ENCODE peak calls at places on chromosomes 11 and 22, in five cellular contexts. V, O, W, R and I are unnamed samples.

GRCh38 chr11:44973634-44974401 is 23.1 kb upstream of the TP53I11 start:
- DNase-seq in V (no peak), W (no peak), O (no peak), R (no peak), I (no peak)

GRCh38 chr11:117145393-117145761 is 1.3 kb downstream of the PAFAH1B2 start:
- DNase-seq in O (peak), W (no peak), R (peak), V (peak), I (peak)

GRCh38 chr11:8593935-8594909 is at the start of gene STK33:
- DNase-seq in W (peak), R (peak), O (no peak), V (peak), I (peak)

GRCh38 chr11:112024178-112024777 is 930 bp upstream of the DLAT start:
- DNase-seq in R (no peak), W (no peak), O (no peak), V (no peak), I (peak)

GRCh38 chr11:96215094-96215782 is 127.8 kb downstream of the MAML2 start:
- DNase-seq in V (peak), O (peak), R (peak), W (no peak), I (peak)

GRCh38 chr11:85759915-85760314 is 51.0 kb downstream of the SYTL2 start:
- DNase-seq in O (peak), V (no peak), R (peak), W (no peak), I (no peak)

GRCh38 chr22:47612136-47612910 is 849.9 kb downstream of the TBC1D22A start:
- DNase-seq in R (no peak), O (no peak), V (no peak), W (no peak), I (no peak)

GRCh38 chr22:23233746-23234408 is 53.6 kb downstream of the BCR start:
- DNase-seq in R (peak), W (no peak), O (peak), V (no peak), I (no peak)

GRCh38 chr11:8809185-8809584 is 101.8 kb upstream of the AKIP1 start:
- DNase-seq in W (no peak), R (no peak), O (no peak), V (no peak), I (no peak)

GRCh38 chr22:28450109-28450508 is 229.5 kb downstream of the TTC28 start:
- DNase-seq in W (no peak), O (no peak), R (no peak), V (no peak), I (no peak)

GRCh38 chr22:41920271-41920976 is 5.5 kb upstream of the SHISA8 start:
- DNase-seq in R (no peak), O (no peak), W (no peak), V (peak), I (no peak)

GRCh38 chr11:123511037-123511870 is 81.2 kb downstream of the GRAMD1B start:
- DNase-seq in R (peak), V (peak), O (peak), W (peak), I (peak)

GRCh38 chr22:36364255-36365019 is 23.3 kb downstream of the MYH9 start:
- DNase-seq in W (no peak), R (no peak), V (no peak), O (no peak), I (no peak)

GRCh38 chr11:98456281-98456680 is 564.5 kb upstream of the CNTN5 start:
- DNase-seq in R (no peak), V (no peak), O (no peak), W (no peak), I (no peak)

GRCh38 chr11:98453378-98453777 is 567.4 kb upstream of the CNTN5 start:
- DNase-seq in O (no peak), V (no peak), R (no peak), W (no peak), I (no peak)

DNA sequence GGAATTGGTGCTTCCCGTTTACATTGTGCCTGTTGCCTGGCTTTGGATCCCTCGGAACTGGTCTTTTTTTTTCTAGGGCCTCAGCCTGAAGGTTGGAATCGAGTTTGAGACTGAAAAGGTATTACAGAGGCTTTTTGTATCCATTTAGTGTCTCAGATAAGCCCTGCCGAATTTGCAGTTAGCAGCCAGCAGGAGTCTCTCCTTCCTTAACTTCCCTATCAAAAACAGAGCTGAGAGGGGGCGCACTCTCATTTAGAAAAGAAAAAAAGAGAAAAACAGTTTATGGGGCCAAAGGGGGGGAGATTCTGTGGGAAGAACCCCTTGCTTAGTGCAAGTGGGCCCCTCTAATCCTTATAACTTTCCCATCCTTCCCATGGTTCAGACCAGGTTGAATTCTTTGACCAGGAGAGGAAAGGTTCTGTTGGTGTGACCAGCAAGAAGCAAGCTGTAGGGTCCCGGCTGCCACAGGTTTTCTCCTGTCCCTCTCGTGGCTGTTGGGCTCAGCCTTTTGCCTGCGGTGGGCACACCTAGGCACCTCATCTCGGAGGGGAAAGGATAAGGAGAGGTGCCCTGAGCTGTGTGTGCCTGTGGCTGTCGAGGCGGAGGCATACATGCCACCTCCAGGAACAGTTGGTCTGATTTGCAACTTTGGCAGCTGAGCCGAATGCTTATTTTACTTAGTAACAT is 565.1 kb upstream of the CNTN5 start:
- DNase-seq in O (no peak), R (no peak), W (no peak), V (no peak), I (no peak)
- TF ChIP-seq CTCF in O (no peak), R (peak), W (no peak), V (no peak), I (no peak)

GRCh38 chr11:60914620-60915249 is 777 bp downstream of the TMEM109 start:
- DNase-seq in V (peak), O (no peak), W (no peak), R (peak), I (no peak)

GRCh38 chr11:60916669-60917206 is 2.8 kb downstream of the TMEM109 start:
- DNase-seq in V (no peak), W (no peak), O (no peak), R (no peak), I (no peak)

GRCh38 chr11:60917267-60917666 is 3.3 kb downstream of the TMEM109 start:
- DNase-seq in V (no peak), W (no peak), O (no peak), R (no peak), I (no peak)

GRCh38 chr11:60913793-60914619 is at the start of gene TMEM109:
- DNase-seq in V (peak), W (peak), R (peak), O (peak), I (peak)

DNA sequence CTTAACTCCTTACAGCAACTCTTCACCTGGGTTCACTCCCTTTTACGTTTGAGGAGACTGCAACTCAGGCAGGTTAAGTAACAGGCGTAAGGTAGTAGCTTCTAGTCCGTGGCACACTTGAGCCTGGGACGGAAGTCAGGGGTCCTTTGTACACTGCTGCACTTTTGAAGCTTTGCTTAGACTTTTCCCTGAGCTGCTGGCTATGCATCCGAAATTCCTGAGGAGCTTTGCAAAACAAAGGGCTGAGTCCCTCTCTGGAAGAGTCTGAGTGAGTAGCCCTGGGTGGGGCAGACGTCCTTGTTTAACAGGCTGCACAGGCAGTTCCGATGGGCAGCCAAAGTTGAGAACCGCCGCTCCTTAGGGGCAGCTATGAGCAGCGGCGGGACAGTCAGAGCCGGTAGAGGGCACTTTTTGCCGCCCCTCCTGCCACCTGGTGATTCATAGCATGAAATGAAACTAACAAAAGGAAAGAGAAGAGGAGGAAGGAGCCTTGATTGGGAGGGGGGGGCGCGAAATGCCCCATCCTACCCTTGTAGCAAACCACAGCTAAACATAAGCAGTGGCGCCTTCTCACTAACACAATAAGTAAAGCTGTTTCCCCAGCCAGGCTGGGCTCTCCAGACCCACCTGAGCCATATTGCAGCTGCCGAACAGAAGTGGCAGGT is 1.4 kb downstream of the TMEM109 start:
- DNase-seq in O (peak), W (peak), V (peak), R (peak), I (peak)
- TF ChIP-seq CTCF in O (peak), W (no peak), V (peak), R (peak), I (peak)

DNA sequence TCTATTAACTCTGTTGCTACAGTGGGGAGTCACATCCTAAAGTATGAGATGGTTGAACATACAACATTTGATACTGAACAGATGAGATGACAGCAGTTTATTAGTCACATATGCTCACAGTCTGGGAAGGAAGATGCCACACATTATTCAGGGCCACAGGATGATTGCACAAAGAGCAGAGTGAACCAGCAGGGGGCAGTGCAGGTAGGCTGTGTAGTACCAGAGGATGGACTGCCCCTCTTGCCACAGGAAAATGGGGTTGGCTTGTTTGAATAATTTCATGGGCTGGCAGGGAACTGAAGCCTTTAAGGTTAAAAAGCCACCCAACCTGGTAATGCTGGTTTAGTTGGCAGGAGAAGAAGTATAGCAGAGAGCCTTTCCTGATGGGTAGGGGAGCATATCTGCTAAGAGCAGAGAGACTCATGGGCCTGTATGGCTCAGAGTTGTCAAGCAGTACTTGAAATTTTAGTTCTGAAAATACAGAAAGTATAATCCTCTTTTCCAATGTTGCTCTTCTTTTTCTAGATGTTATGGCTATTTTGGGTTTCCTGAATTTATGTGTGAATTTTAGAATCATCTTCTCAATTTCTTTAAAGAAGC is 180.4 kb upstream of the B3GAT1 start:
- DNase-seq in O (no peak), R (peak), W (peak), V (peak), I (peak)
- TF ChIP-seq CTCF in O (peak), R (peak), W (no peak), V (peak), I (peak)

GRCh38 chr11:125626381-125626950 is 1.5 kb downstream of the CHEK1 start:
- DNase-seq in W (no peak), V (no peak), O (peak), R (no peak), I (peak)
- TF ChIP-seq CTCF in W (no peak), V (no peak), O (peak), R (peak), I (peak)

DNA sequence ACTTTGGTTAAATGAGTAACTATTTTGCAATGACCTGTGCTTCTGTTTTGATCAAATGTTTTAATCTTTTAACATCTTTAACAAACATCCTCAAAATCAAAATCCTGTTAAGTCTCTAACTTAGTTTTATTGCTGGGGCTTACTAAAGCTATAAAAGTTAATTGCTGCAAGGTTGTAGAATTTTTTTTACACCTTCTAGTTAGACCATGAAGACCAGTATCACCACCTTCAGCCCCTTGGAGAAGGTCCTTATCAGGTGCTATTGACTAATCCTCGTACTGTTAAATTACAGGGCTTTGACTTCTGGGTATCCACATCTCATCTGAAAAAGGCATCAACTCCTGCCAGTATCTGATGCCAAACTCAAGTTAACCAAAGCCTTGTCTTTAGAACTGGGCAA is 12.3 kb upstream of the CABP2 start:
- DNase-seq in W (no peak), V (no peak), O (no peak), R (no peak), I (no peak)
- TF ChIP-seq CTCF in W (no peak), V (no peak), O (no peak), R (no peak), I (no peak)

GRCh38 chr11:128022007-128022368 is 565.4 kb downstream of the ETS1 start:
- DNase-seq in O (peak), V (no peak), W (no peak), R (peak), I (no peak)

GRCh38 chr11:128026596-128026995 is 560.8 kb downstream of the ETS1 start:
- DNase-seq in W (no peak), V (no peak), O (peak), R (peak), I (no peak)

GRCh38 chr11:128022761-128023160 is 564.6 kb downstream of the ETS1 start:
- DNase-seq in R (no peak), W (no peak), O (no peak), V (no peak), I (no peak)

GRCh38 chr11:128018692-128019091 is 568.7 kb downstream of the ETS1 start:
- DNase-seq in R (no peak), W (no peak), O (no peak), V (no peak), I (no peak)

DNA sequence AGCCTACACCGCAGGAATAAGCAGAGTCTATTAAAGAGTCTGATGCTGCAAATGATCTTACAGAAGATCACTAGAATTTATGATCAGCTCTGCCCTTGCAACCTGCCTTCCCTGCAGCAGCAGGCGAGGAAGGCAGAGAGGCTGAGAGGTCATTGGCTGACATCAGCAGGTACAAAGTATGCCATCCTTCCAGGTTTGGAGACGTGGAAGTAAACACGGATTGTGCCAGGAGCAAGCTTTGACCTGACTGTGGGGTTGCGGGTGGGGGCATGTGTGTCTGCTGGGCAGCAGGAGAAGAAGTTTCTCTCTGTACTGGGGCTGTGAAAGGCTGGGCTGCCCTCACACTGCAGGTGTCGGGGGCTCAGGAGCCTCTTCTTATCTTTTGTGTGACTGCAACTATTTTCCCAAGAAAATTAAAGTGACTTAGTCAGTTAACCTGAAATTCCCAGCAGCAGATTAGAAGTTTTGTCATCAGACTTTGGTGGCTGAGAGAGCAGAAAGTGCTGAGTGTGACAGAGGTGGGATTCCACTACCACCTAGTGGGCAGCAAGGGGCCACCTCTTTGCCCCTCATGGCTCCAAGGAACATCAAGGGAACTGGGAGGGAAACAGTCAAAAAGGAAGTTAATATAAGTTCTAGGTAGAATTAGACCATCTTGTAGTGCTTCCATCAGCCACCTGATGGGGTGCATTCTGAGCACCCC is 565.9 kb downstream of the ETS1 start:
- DNase-seq in V (no peak), R (peak), W (no peak), O (peak), I (no peak)
- TF ChIP-seq CTCF in V (no peak), R (peak), W (no peak), O (peak), I (no peak)

DNA sequence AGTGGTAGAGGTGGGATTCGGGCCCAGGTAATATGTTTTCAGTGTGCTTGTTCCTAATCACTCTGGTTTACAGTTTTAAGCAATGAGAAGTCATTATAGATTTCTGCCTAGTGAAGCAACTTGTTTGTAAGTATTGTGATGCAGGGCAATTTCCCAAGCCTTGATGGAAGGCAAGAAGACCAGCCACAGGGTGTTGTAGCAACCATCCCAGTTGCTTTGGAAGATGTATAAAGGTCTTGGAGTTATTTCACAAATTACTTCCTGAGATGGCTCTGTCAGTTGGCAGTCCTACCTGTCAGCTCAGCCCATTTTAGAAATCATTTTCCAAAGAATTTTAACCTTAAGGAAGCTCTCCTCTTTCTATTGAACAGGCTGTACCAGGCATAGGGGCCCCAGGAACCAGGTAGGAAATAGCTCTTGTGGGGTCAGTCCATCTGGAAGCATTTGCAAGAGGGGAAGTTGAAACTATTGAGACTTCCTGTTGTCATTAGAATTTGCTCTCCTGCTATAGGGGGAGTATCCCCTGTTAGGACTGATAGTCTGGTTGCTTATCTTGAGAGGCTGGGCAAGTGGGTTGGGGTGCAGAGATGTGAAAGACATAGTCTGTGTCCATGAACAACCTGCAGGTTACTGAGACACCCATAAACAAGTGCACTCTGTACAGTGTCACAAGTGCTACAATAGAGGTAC is 47.9 kb downstream of the STIM1 start:
- DNase-seq in R (peak), O (no peak), W (no peak), V (no peak), I (no peak)
- TF ChIP-seq CTCF in R (no peak), O (no peak), W (no peak), V (no peak), I (no peak)

GRCh38 chr22:49777569-49778250 is 50.0 kb downstream of the BRD1 start:
- DNase-seq in O (no peak), W (no peak), V (no peak), R (no peak), I (no peak)

GRCh38 chr22:49780992-49781782 is 46.5 kb downstream of the BRD1 start:
- DNase-seq in W (no peak), R (no peak), V (no peak), O (no peak), I (no peak)

GRCh38 chr22:49779226-49779625 is 48.4 kb downstream of the BRD1 start:
- DNase-seq in V (no peak), R (no peak), W (no peak), O (no peak), I (no peak)

GRCh38 chr22:49780281-49780991 is 47.2 kb downstream of the BRD1 start:
- DNase-seq in W (no peak), R (peak), V (no peak), O (no peak), I (no peak)

GRCh38 chr22:49779853-49780271 is 47.8 kb downstream of the BRD1 start:
- DNase-seq in R (no peak), O (no peak), W (no peak), V (no peak), I (no peak)
- TF ChIP-seq CTCF in R (no peak), O (no peak), W (no peak), V (no peak), I (no peak)